ENCODE peak calls at places on chromosomes 13 and 19, in six cellular contexts. One of them, this sample, is unnamed.

GRCh38 chr13:97768134-97768533 is 185.3 kb upstream of the IPO5 start:
- DNase-seq in omental fat pad: no peak
- DNase-seq in AG09319: no peak
- DNase-seq in fibroblast of mammary gland: no peak
- DNase-seq in brain microvascular endothelial cell: no peak
- DNase-seq in tibial nerve: no peak
- DNase-seq in this sample: no peak

GRCh38 chr13:41603917-41604316 is 146.6 kb downstream of the RGCC start:
- DNase-seq in fibroblast of mammary gland: peak; percentile 88
- DNase-seq in tibial nerve: no peak
- DNase-seq in AG09319: no peak
- DNase-seq in omental fat pad: no peak
- DNase-seq in brain microvascular endothelial cell: peak; percentile 56
- DNase-seq in this sample: no peak

GRCh38 chr19:45681391-45682015 is 10.2 kb downstream of the SNRPD2 start:
- DNase-seq in brain microvascular endothelial cell: peak; percentile 71
- DNase-seq in omental fat pad: peak; percentile 70
- DNase-seq in AG09319: no peak
- DNase-seq in tibial nerve: peak; percentile 61
- DNase-seq in fibroblast of mammary gland: peak; percentile 67
- DNase-seq in this sample: peak; percentile 58

GRCh38 chr13:79451500-79451962 is 29.4 kb upstream of the NDFIP2 start:
- DNase-seq in tibial nerve: no peak
- DNase-seq in fibroblast of mammary gland: peak; percentile 96
- DNase-seq in omental fat pad: no peak
- DNase-seq in brain microvascular endothelial cell: peak; percentile 96
- DNase-seq in AG09319: peak; percentile 61
- DNase-seq in this sample: peak; percentile 36

GRCh38 chr19:47427241-47428176 is 8.2 kb upstream of the MEIS3 start:
- DNase-seq in fibroblast of mammary gland: peak; percentile 50
- DNase-seq in omental fat pad: no peak
- DNase-seq in brain microvascular endothelial cell: peak; percentile 40
- DNase-seq in AG09319: no peak
- DNase-seq in tibial nerve: peak; percentile 41
- DNase-seq in this sample: no peak

GRCh38 chr13:64332048-64332447 is 2898.1 kb downstream of the PCDH9 start:
- DNase-seq in tibial nerve: no peak
- DNase-seq in brain microvascular endothelial cell: no peak
- DNase-seq in AG09319: no peak
- DNase-seq in omental fat pad: no peak
- DNase-seq in fibroblast of mammary gland: no peak
- DNase-seq in this sample: no peak

GRCh38 chr13:106398289-106398688 is 137.2 kb downstream of the EFNB2 start:
- DNase-seq in fibroblast of mammary gland: no peak
- DNase-seq in tibial nerve: no peak
- DNase-seq in AG09319: no peak
- DNase-seq in brain microvascular endothelial cell: no peak
- DNase-seq in omental fat pad: no peak
- DNase-seq in this sample: no peak

GRCh38 chr13:70732611-70733010 is 624.4 kb upstream of the KLHL1 start:
- DNase-seq in tibial nerve: no peak
- DNase-seq in brain microvascular endothelial cell: no peak
- DNase-seq in fibroblast of mammary gland: no peak
- DNase-seq in AG09319: no peak
- DNase-seq in omental fat pad: no peak
- DNase-seq in this sample: no peak

GRCh38 chr13:52374389-52374788 is 31.6 kb downstream of the THSD1 start:
- DNase-seq in brain microvascular endothelial cell: no peak
- DNase-seq in omental fat pad: no peak
- DNase-seq in AG09319: no peak
- DNase-seq in tibial nerve: no peak
- DNase-seq in fibroblast of mammary gland: no peak
- DNase-seq in this sample: no peak

GRCh38 chr19:39352549-39353285 is 10.5 kb downstream of the SAMD4B start:
- DNase-seq in AG09319: no peak
- DNase-seq in omental fat pad: no peak
- DNase-seq in brain microvascular endothelial cell: no peak
- DNase-seq in tibial nerve: no peak
- DNase-seq in fibroblast of mammary gland: peak; percentile 68
- DNase-seq in this sample: no peak

GRCh38 chr19:39349326-39349725 is 7.1 kb downstream of the SAMD4B start:
- DNase-seq in brain microvascular endothelial cell: no peak
- DNase-seq in AG09319: no peak
- DNase-seq in fibroblast of mammary gland: no peak
- DNase-seq in omental fat pad: no peak
- DNase-seq in tibial nerve: no peak
- DNase-seq in this sample: no peak

GRCh38 chr19:39355253-39355652 is 13.0 kb downstream of the SAMD4B start:
- DNase-seq in omental fat pad: no peak
- DNase-seq in AG09319: no peak
- DNase-seq in brain microvascular endothelial cell: no peak
- DNase-seq in tibial nerve: no peak
- DNase-seq in fibroblast of mammary gland: no peak
- DNase-seq in this sample: no peak

GRCh38 chr19:39350156-39350555 is 7.9 kb downstream of the SAMD4B start:
- DNase-seq in fibroblast of mammary gland: no peak
- DNase-seq in AG09319: no peak
- DNase-seq in brain microvascular endothelial cell: no peak
- DNase-seq in tibial nerve: no peak
- DNase-seq in omental fat pad: no peak
- DNase-seq in this sample: no peak

GRCh38 chr19:39351537-39352037 is 9.4 kb downstream of the SAMD4B start:
- DNase-seq in tibial nerve: no peak
- DNase-seq in brain microvascular endothelial cell: no peak
- DNase-seq in omental fat pad: no peak
- DNase-seq in fibroblast of mammary gland: peak; percentile 73
- DNase-seq in AG09319: no peak
- DNase-seq in this sample: no peak
- TF ChIP-seq CTCF in tibial nerve: no peak
- TF ChIP-seq CTCF in brain microvascular endothelial cell: no peak
- TF ChIP-seq CTCF in omental fat pad: no peak
- TF ChIP-seq CTCF in fibroblast of mammary gland: peak; percentile 25
- TF ChIP-seq CTCF in AG09319: peak; percentile 10
- TF ChIP-seq CTCF in this sample: no peak

GRCh38 chr13:109380457-109380856 is 405.9 kb downstream of the IRS2 start:
- DNase-seq in tibial nerve: no peak
- DNase-seq in AG09319: no peak
- DNase-seq in fibroblast of mammary gland: no peak
- DNase-seq in brain microvascular endothelial cell: no peak
- DNase-seq in omental fat pad: no peak
- DNase-seq in this sample: no peak
- TF ChIP-seq CTCF in tibial nerve: no peak
- TF ChIP-seq CTCF in AG09319: no peak
- TF ChIP-seq CTCF in fibroblast of mammary gland: no peak
- TF ChIP-seq CTCF in brain microvascular endothelial cell: no peak
- TF ChIP-seq CTCF in omental fat pad: no peak
- TF ChIP-seq CTCF in this sample: no peak

GRCh38 chr13:75357576-75358295 is 124.2 kb downstream of the TBC1D4 start:
- DNase-seq in fibroblast of mammary gland: peak; percentile 77
- DNase-seq in omental fat pad: no peak
- DNase-seq in brain microvascular endothelial cell: peak; percentile 75
- DNase-seq in AG09319: no peak
- DNase-seq in tibial nerve: no peak
- DNase-seq in this sample: no peak
- TF ChIP-seq CTCF in fibroblast of mammary gland: peak; percentile 70
- TF ChIP-seq CTCF in omental fat pad: no peak
- TF ChIP-seq CTCF in brain microvascular endothelial cell: peak; percentile 80
- TF ChIP-seq CTCF in AG09319: peak; percentile 43
- TF ChIP-seq CTCF in tibial nerve: peak; percentile 34
- TF ChIP-seq CTCF in this sample: peak; percentile 73

GRCh38 chr13:93243375-93244063 is 16.9 kb downstream of the GPC6 start:
- DNase-seq in brain microvascular endothelial cell: no peak
- DNase-seq in tibial nerve: no peak
- DNase-seq in AG09319: no peak
- DNase-seq in fibroblast of mammary gland: no peak
- DNase-seq in omental fat pad: no peak
- DNase-seq in this sample: no peak
- TF ChIP-seq CTCF in brain microvascular endothelial cell: no peak
- TF ChIP-seq CTCF in tibial nerve: no peak
- TF ChIP-seq CTCF in AG09319: no peak
- TF ChIP-seq CTCF in fibroblast of mammary gland: no peak
- TF ChIP-seq CTCF in omental fat pad: no peak
- TF ChIP-seq CTCF in this sample: no peak

GRCh38 chr19:6270822-6271221 is 9.0 kb downstream of the MLLT1 start:
- DNase-seq in fibroblast of mammary gland: no peak
- DNase-seq in brain microvascular endothelial cell: no peak
- DNase-seq in omental fat pad: no peak
- DNase-seq in tibial nerve: no peak
- DNase-seq in AG09319: no peak
- DNase-seq in this sample: no peak

GRCh38 chr19:6267552-6268381 is 12.0 kb downstream of the MLLT1 start:
- DNase-seq in fibroblast of mammary gland: peak; percentile 87
- DNase-seq in omental fat pad: no peak
- DNase-seq in tibial nerve: no peak
- DNase-seq in AG09319: no peak
- DNase-seq in brain microvascular endothelial cell: no peak
- DNase-seq in this sample: no peak

GRCh38 chr19:6270076-6270745 is 9.6 kb downstream of the MLLT1 start:
- DNase-seq in brain microvascular endothelial cell: no peak
- DNase-seq in AG09319: no peak
- DNase-seq in tibial nerve: no peak
- DNase-seq in omental fat pad: no peak
- DNase-seq in fibroblast of mammary gland: no peak
- DNase-seq in this sample: no peak

GRCh38 chr19:6268382-6268771 is 11.4 kb downstream of the MLLT1 start:
- DNase-seq in omental fat pad: no peak
- DNase-seq in tibial nerve: no peak
- DNase-seq in fibroblast of mammary gland: no peak
- DNase-seq in AG09319: no peak
- DNase-seq in brain microvascular endothelial cell: no peak
- DNase-seq in this sample: no peak

DNA sequence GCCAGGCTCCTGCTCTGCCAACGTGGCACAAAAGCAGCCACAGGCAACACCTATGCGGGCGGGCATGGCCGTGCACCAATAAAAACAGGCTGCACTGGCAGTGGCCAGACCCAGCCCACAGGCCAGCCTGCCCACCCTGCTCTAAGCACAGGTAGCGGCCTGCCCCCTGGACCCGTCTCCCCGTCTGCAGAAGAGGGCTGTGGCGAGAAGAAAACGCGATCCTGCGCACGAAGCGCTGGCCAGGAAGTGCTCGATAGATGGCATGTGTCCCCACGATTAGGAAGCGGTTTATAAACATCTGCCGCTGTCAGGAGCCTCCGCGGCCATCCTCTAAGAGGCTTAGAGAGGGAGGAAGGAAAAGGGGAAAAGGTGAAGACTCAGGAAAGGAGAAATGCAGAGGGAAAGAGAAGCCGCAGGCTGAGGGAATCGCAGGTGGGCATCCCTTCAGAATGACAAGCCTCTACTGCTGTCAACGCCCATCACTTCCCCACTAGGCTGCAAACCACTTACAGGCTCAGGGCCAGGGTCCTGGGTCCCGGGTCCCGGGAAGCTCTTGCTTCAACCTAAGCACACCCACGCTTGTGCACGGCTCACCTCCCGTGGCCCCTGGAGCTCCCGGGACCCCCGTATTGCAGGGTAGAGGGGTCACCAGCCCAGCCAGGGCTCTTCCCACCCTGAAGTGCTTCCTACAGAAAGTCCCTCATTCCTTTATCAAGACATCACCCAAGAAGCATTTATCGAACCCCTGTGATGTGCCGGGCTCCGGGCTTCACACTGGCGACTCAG is 10.5 kb downstream of the MLLT1 start:
- DNase-seq in fibroblast of mammary gland: no peak
- DNase-seq in omental fat pad: no peak
- DNase-seq in tibial nerve: no peak
- DNase-seq in brain microvascular endothelial cell: no peak
- DNase-seq in AG09319: no peak
- DNase-seq in this sample: no peak
- TF ChIP-seq CTCF in fibroblast of mammary gland: no peak
- TF ChIP-seq CTCF in omental fat pad: no peak
- TF ChIP-seq CTCF in tibial nerve: no peak
- TF ChIP-seq CTCF in brain microvascular endothelial cell: no peak
- TF ChIP-seq CTCF in AG09319: no peak
- TF ChIP-seq CTCF in this sample: no peak

GRCh38 chr19:23996549-23996948 is 81.9 kb downstream of the ZNF726 start:
- DNase-seq in tibial nerve: no peak
- DNase-seq in fibroblast of mammary gland: peak; percentile 19
- DNase-seq in brain microvascular endothelial cell: no peak
- DNase-seq in AG09319: no peak
- DNase-seq in omental fat pad: no peak
- DNase-seq in this sample: no peak
- TF ChIP-seq CTCF in tibial nerve: peak; percentile 20
- TF ChIP-seq CTCF in fibroblast of mammary gland: peak; percentile 47
- TF ChIP-seq CTCF in brain microvascular endothelial cell: peak; percentile 44
- TF ChIP-seq CTCF in AG09319: no peak
- TF ChIP-seq CTCF in omental fat pad: no peak
- TF ChIP-seq CTCF in this sample: peak; percentile 45

DNA sequence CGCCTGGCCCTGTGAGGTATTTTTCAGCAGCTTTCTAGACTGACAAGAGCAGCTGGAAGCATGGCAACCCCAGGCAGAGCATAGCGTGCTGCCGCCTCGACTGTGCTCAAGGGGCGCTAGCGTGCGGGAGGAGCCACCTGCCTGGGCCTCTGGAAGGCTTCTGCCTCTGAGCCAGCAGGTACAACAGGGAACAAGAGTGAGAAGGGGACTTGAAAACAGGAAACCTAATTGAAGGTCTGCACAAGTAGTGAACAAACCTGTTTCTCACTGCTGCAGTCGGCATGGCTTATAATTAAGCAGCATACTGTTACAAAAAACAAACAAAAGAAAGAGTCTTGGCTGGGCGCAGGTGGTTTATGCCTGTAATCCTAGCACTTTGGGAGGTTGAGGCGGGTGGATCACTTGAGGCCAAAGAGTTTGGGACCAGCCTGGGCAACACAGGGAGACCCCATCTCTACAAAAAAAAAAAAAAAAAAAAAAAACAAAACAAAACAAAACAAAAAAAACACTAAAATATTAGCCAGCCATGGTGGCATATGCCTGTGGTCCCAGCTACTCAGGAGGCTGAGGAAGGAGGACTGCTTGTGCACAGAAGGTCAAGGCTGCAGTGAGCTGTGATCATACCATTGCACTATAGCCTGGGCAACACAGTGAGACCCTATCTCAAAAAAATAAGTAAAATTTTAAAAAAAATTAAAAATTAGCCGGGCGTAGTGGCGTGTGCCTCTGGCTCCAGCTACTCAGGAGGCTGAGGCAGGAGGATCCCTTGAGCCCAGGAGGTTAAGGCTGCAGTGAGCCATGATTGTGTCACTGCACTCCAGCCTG is 12.6 kb upstream of the GARRE1 start:
- DNase-seq in tibial nerve: no peak
- DNase-seq in brain microvascular endothelial cell: no peak
- DNase-seq in omental fat pad: no peak
- DNase-seq in fibroblast of mammary gland: no peak
- DNase-seq in AG09319: no peak
- DNase-seq in this sample: no peak
- TF ChIP-seq CTCF in tibial nerve: peak; percentile 20
- TF ChIP-seq CTCF in brain microvascular endothelial cell: peak; percentile 64
- TF ChIP-seq CTCF in omental fat pad: no peak
- TF ChIP-seq CTCF in fibroblast of mammary gland: peak; percentile 7
- TF ChIP-seq CTCF in AG09319: no peak
- TF ChIP-seq CTCF in this sample: peak; percentile 50

This sample was measured in retinal pigment epithelial cell.